ENCODE peak calls at places on chromosome 7, in four cellular contexts. O is H54, X is IMR-90, P is Peyer's patch. V is an unnamed sample.

GRCh38 chr7:158415316-158415715 is 172.3 kb downstream of the PTPRN2 start:
- DNase-seq in O (no peak), X (no peak), P (peak; percentile 27), V (no peak)

GRCh38 chr7:95977994-95978393 is 205.6 kb downstream of the DYNC1I1 start:
- DNase-seq in X (no peak), O (no peak), P (no peak), V (no peak)

GRCh38 chr7:135757719-135758411 is 9.3 kb upstream of the FAM180A start:
- DNase-seq in X (peak; percentile 54), O (no peak), P (no peak), V (no peak)

GRCh38 chr7:128913856-128914565 is 3.5 kb upstream of the KCP start:
- DNase-seq in O (no peak), P (peak; percentile 34), X (no peak), V (no peak)

GRCh38 chr7:87853237-87853864 is 22.8 kb downstream of the SLC25A40 start:
- DNase-seq in X (peak; percentile 43), O (no peak), P (no peak), V (no peak)

GRCh38 chr7:45359781-45360180 is 202.2 kb downstream of the RAMP3 start:
- DNase-seq in P (no peak), O (no peak), X (no peak), V (no peak)

GRCh38 chr7:3082831-3083230 is 39.2 kb upstream of the CARD11 start:
- DNase-seq in X (no peak), P (no peak), O (no peak), V (no peak)

GRCh38 chr7:151886783-151887182 is 9.9 kb upstream of the PRKAG2 start:
- DNase-seq in X (no peak), O (no peak), P (no peak), V (no peak)

GRCh38 chr7:41584746-41585145 is 118.1 kb downstream of the INHBA start:
- DNase-seq in O (no peak), P (no peak), X (peak; percentile 35), V (no peak)

GRCh38 chr7:29237483-29237882 is 42.9 kb downstream of the CHN2 start:
- DNase-seq in X (no peak), P (no peak), O (no peak), V (no peak)

GRCh38 chr7:21125297-21125696 is 302.6 kb upstream of the SP4 start:
- DNase-seq in X (no peak), P (no peak), O (no peak), V (no peak)

GRCh38 chr7:27186450-27187157 is 1.6 kb upstream of the HOXA11 start:
- DNase-seq in O (no peak), P (no peak), X (no peak), V (no peak)

GRCh38 chr7:3537210-3537875 is 236.3 kb downstream of the SDK1 start:
- DNase-seq in O (peak; percentile 83), X (peak; percentile 80), P (no peak), V (no peak)

GRCh38 chr7:2613926-2614613 is 17.7 kb upstream of the TTYH3 start:
- DNase-seq in X (no peak), O (no peak), P (no peak), V (no peak)

GRCh38 chr7:158710651-158711102 is 6.1 kb upstream of the NCAPG2 start:
- DNase-seq in X (peak; percentile 23), O (peak; percentile 9), P (no peak), V (no peak)

GRCh38 chr7:128234475-128234874 is 6.6 kb upstream of the LEP start:
- DNase-seq in P (no peak), X (no peak), O (no peak), V (no peak)

GRCh38 chr7:112665709-112666108 is 124.5 kb downstream of the TMEM168 start:
- DNase-seq in X (peak; percentile 8), O (no peak), P (peak; percentile 59), V (no peak)

GRCh38 chr7:101953248-101953819 is 135.9 kb downstream of the CUX1 start:
- DNase-seq in P (no peak), O (no peak), X (peak; percentile 92), V (peak; percentile 56)

GRCh38 chr7:129751916-129752315 is 140.4 kb downstream of the NRF1 start:
- DNase-seq in P (no peak), X (no peak), O (no peak), V (no peak)

GRCh38 chr7:123372368-123372767 is 162.0 kb downstream of the IQUB start:
- DNase-seq in P (no peak), O (no peak), X (no peak), V (no peak)

GRCh38 chr7:128710391-128710930 is 28.7 kb upstream of the CALU start:
- DNase-seq in X (no peak), O (no peak), P (no peak), V (no peak)

GRCh38 chr7:17501461-17502208 is 203.2 kb downstream of the AHR start:
- DNase-seq in X (peak; percentile 34), O (no peak), P (no peak), V (no peak)

GRCh38 chr7:31814187-31814586 is 127.2 kb downstream of the PPP1R17 start:
- DNase-seq in O (no peak), X (no peak), P (no peak), V (no peak)

GRCh38 chr7:29626730-29627129 is 63.1 kb downstream of the PRR15 start:
- DNase-seq in P (no peak), X (no peak), O (no peak), V (no peak)

GRCh38 chr7:158489462-158490155 is 98.0 kb downstream of the PTPRN2 start:
- DNase-seq in O (no peak), P (no peak), X (no peak), V (no peak)

GRCh38 chr7:100679129-100679926 is 5.8 kb downstream of the GNB2 start:
- DNase-seq in X (no peak), P (no peak), O (no peak), V (peak; percentile 12)

GRCh38 chr7:158284617-158285382 is 302.8 kb downstream of the PTPRN2 start:
- DNase-seq in X (no peak), P (peak; percentile 2), O (no peak), V (no peak)

GRCh38 chr7:150753826-150754603 is 16.8 kb downstream of the GIMAP5 start:
- DNase-seq in O (no peak), P (no peak), X (no peak), V (no peak)

GRCh38 chr7:37643876-37644275 is 39.7 kb upstream of the GPR141 start:
- DNase-seq in O (no peak), P (no peak), X (no peak), V (no peak)

GRCh38 chr7:146826338-146826737 is 709.7 kb downstream of the CNTNAP2 start:
- DNase-seq in P (no peak), X (no peak), O (no peak), V (no peak)

GRCh38 chr7:117808910-117809705 is 64.1 kb downstream of the CTTNBP2 start:
- DNase-seq in P (no peak), O (no peak), X (peak; percentile 51), V (no peak)

GRCh38 chr7:158651968-158652555 is 52.5 kb downstream of the NCAPG2 start:
- DNase-seq in X (no peak), O (no peak), P (no peak), V (no peak)

GRCh38 chr7:22251284-22251683 is 105.7 kb downstream of the RAPGEF5 start:
- DNase-seq in X (no peak), O (no peak), P (no peak), V (no peak)

GRCh38 chr7:55977831-55978230 is 13.4 kb downstream of the NIPSNAP2 start:
- DNase-seq in P (no peak), X (peak; percentile 60), O (no peak), V (no peak)

GRCh38 chr7:2476776-2477446 is 713 bp upstream of the GRIFIN start:
- DNase-seq in X (no peak), O (no peak), P (no peak), V (no peak)

GRCh38 chr7:116671681-116672595 is at the start of gene MET:
- DNase-seq in X (peak; percentile 72), O (peak; percentile 76), P (peak; percentile 88), V (peak; percentile 53)
- TF ChIP-seq POLR2A in X (peak; percentile 50), O (peak; percentile 62), P (peak; percentile 8), V (no peak)

GRCh38 chr7:5495581-5496375 is 72.1 kb upstream of the TNRC18 start:
- DNase-seq in X (no peak), P (no peak), O (no peak), V (no peak)
- TF ChIP-seq POLR2A in X (no peak), P (no peak), O (no peak), V (no peak)

DNA sequence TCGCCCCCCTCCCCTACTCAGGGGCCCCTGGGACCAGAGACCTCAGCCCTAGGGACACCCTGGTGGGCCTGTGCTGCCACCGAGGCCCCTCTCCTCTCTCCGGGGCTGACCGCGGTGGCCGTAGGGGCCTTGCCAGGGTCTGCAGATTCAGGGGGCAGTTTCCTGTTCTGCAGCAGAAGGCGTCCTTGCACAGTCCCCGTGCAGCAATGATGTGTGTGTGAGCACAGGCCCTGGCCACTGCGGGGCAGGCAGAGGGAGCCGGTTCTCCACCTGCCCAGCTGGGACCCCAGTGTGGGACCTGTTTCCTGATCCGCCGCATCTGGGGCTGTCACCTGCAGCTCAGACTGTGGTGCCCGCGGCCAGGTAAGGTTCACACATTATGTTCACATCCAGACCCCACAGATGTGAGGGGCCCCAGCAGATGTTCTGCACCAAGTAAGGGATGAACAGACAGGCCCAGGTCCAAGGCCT is 60.7 kb upstream of the DNAJB6 start:
- DNase-seq in X (no peak), P (peak; percentile 42), O (no peak), V (no peak)
- TF ChIP-seq POLR2A in X (no peak), P (no peak), O (no peak), V (no peak)

GRCh38 chr7:732094-732541 is 5.0 kb upstream of the PRKAR1B start:
- DNase-seq in P (peak; percentile 85), O (peak; percentile 100), X (no peak), V (no peak)
- TF ChIP-seq POLR2A in P (no peak), O (no peak), X (no peak), V (no peak)

GRCh38 chr7:139109188-139109982 is at the start of gene ZC3HAV1:
- DNase-seq in P (peak; percentile 97), O (peak; percentile 75), X (peak; percentile 86), V (peak; percentile 63)
- TF ChIP-seq POLR2A in P (peak; percentile 74), O (peak; percentile 66), X (peak; percentile 76), V (peak; percentile 83)

DNA sequence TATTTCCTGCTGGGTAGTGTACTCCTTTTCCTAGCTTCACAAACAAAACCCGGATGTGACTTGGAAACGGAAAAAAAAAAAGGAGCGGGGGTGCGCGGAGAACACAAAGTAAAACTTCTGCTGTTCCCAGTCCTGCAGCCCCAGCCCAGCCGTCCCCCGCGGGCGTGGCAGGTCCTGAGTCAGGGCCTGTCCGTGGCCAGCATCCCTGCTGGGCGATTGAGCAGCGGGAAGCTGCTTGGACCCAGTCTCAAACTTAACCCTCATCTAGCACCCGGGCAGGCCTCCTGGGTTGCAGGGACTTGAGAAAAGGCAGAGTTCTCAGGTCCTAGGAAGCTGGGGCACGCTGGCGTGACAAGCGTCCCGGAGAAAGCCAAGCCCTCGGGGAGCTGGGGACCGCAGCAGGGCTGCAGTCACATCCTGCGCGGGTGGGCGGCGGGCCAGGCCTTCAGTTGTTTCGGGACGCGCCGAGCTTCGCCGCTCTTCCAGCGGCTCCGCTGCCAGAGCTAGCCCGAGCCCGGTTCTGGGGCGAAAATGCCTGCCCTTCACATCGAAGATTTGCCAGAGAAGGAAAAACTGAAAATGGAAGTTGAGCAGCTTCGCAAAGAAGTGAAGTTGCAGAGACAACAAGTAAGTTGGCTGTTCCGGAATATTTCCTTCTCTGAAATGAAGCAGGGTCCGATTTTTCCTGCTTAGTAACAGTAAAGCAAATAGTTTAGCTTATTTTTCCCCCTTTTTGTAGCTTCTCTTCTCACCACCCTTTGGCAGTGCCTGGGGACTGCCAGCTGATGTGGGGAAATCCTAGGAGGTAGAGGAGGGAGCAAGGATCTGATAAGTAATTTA is at the start of gene GNG11:
- DNase-seq in O (peak; percentile 52), X (peak; percentile 66), P (peak; percentile 69), V (peak; percentile 29)
- TF ChIP-seq POLR2A in O (peak; percentile 24), X (peak; percentile 34), P (no peak), V (no peak)

V was measured in GM12891.